ENCODE peak calls at places on chromosomes 3 and 15, in nine cellular contexts. U, D, M, S, B, E, H, O and G are unnamed samples.

GRCh38 chr15:98650871-98651481 is 2.6 kb downstream of the IGF1R start:
- DNase-seq in D (no peak), S (no peak), H (no peak), B (no peak), O (no peak), E (peak), M (no peak), U (no peak), G (no peak)

GRCh38 chr3:144272715-144273114 is 301.1 kb downstream of the DIPK2A start:
- DNase-seq in D (no peak), H (no peak), E (no peak), U (no peak), S (no peak), O (no peak), B (no peak), M (no peak), G (no peak)

GRCh38 chr15:74127954-74128784 is 2.2 kb upstream of the ISLR2 start:
- DNase-seq in H (no peak), U (no peak), M (no peak), B (no peak), D (no peak), E (no peak), S (no peak), O (no peak), G (no peak)

GRCh38 chr3:94431831-94432230 is 369.0 kb downstream of the NSUN3 start:
- DNase-seq in U (no peak), B (no peak), D (no peak), E (peak), H (no peak), O (no peak), S (no peak), M (no peak), G (no peak)

GRCh38 chr3:169886671-169887070 is 16.9 kb upstream of the LRRC31 start:
- DNase-seq in B (no peak), M (no peak), H (no peak), U (peak), S (peak), E (peak), O (no peak), D (peak), G (no peak)

GRCh38 chr3:193052294-193052693 is 134.6 kb upstream of the MB21D2 start:
- DNase-seq in S (no peak), H (peak), M (no peak), U (no peak), E (peak), D (no peak), O (no peak), B (no peak), G (no peak)

GRCh38 chr3:120496278-120496975 is 45.6 kb upstream of the FSTL1 start:
- DNase-seq in E (peak), U (no peak), H (peak), M (no peak), O (peak), S (no peak), B (no peak), D (no peak), G (no peak)

GRCh38 chr3:134666885-134667284 is 16.1 kb upstream of the KY start:
- DNase-seq in U (no peak), D (no peak), M (no peak), S (no peak), H (no peak), E (no peak), O (no peak), B (no peak), G (no peak)

GRCh38 chr3:45964139-45964538 is 20.9 kb downstream of the CXCR6 start:
- DNase-seq in B (no peak), E (no peak), D (no peak), U (no peak), S (no peak), O (no peak), M (no peak), H (no peak), G (no peak)

GRCh38 chr3:102941761-102942160 is 506.9 kb downstream of the ZPLD1 start:
- DNase-seq in S (no peak), U (no peak), H (no peak), M (no peak), B (no peak), D (no peak), E (peak), O (no peak), G (no peak)

GRCh38 chr15:89028036-89028435 is 60.2 kb upstream of the ABHD2 start:
- DNase-seq in D (no peak), H (no peak), M (no peak), U (no peak), E (no peak), S (no peak), B (no peak), O (no peak), G (no peak)

GRCh38 chr15:68674975-68675374 is 96.2 kb downstream of the CORO2B start:
- DNase-seq in M (no peak), S (no peak), H (peak), O (peak), D (no peak), U (no peak), E (peak), B (peak), G (no peak)

GRCh38 chr3:141242035-141242721 is 10.6 kb downstream of the PXYLP1 start:
- DNase-seq in M (no peak), B (no peak), U (no peak), O (no peak), E (no peak), D (no peak), S (no peak), H (no peak), G (no peak)

GRCh38 chr3:183252973-183253363 is at the start of gene B3GNT5:
- DNase-seq in D (peak), S (no peak), H (no peak), M (peak), O (peak), B (no peak), U (peak), E (peak), G (no peak)

GRCh38 chr3:9861201-9861600 is 17.4 kb upstream of the RPUSD3 start:
- DNase-seq in D (no peak), S (no peak), E (no peak), B (no peak), U (no peak), M (no peak), O (no peak), H (no peak), G (no peak)

GRCh38 chr3:31696009-31696297 is 163.2 kb downstream of the STT3B start:
- DNase-seq in D (no peak), H (no peak), B (no peak), S (no peak), U (no peak), O (no peak), E (no peak), M (no peak), G (no peak)
- TF ChIP-seq CTCF in D (no peak), H (no peak), B (no peak), S (no peak), U (no peak), O (no peak), E (no peak), M (no peak), G (no peak)

GRCh38 chr15:33234019-33234418 is 39.5 kb upstream of the FMN1 start:
- DNase-seq in B (peak), H (peak), S (no peak), D (no peak), M (no peak), O (peak), U (no peak), E (peak), G (no peak)
- TF ChIP-seq CTCF in B (peak), H (peak), S (peak), D (peak), M (peak), O (peak), U (peak), E (peak), G (peak)

DNA sequence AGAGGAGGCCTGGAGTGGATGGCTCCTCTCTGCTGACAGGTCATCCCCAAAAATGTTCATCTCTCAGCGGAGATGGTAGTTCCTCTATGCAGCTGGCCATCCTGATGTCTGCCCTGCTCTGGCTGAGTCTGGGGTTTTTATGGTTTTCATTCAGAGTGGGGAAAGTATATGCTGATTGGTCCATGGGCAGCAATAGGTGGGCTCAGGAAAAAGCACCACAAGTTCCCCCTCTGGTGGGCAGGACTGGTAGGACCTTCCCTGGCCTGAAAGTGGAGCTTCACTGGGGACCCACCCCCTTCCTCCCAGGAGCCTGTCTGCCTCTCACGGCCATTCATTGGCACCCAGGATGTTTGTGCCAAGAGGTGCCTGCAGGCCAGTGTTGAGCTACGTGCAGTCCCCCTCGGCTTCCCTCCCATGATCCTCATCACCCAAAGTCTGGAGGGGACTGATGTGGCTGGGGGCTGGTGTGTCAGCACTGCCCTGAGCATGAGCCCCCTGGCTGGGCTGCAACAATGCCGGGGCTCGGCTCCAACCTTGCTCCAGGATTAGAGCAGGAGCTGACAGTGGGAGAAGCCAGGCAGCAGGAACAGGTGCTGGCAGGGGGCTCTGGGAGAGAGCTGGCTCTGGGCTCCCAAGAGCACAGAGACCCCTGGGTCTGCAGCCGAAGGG is 13.1 kb upstream of the BLOC1S6 start:
- DNase-seq in M (peak), D (no peak), S (no peak), H (no peak), B (peak), E (peak), U (no peak), O (no peak), G (no peak)
- TF ChIP-seq CTCF in M (peak), D (no peak), S (no peak), H (peak), B (peak), E (peak), U (peak), O (no peak), G (peak)

GRCh38 chr3:138437281-138437680 is 2.9 kb downstream of the ESYT3 start:
- DNase-seq in M (peak), U (no peak), B (no peak), H (no peak), E (no peak), D (no peak), S (no peak), O (no peak), G (no peak)
- TF ChIP-seq CTCF in M (peak), U (no peak), B (no peak), H (no peak), E (no peak), D (no peak), S (no peak), O (no peak), G (no peak)

GRCh38 chr3:16060358-16060852 is 114.1 kb upstream of the GALNT15 start:
- DNase-seq in D (peak), E (peak), O (peak), H (peak), U (no peak), M (peak), B (no peak), S (peak), G (no peak)
- TF ChIP-seq CTCF in D (no peak), E (peak), O (no peak), H (peak), U (no peak), M (peak), B (no peak), S (peak), G (peak)

GRCh38 chr3:196124608-196125007 is 42.7 kb upstream of the TFRC start:
- DNase-seq in D (no peak), O (no peak), U (no peak), E (no peak), H (no peak), B (no peak), S (no peak), M (no peak), G (no peak)
- TF ChIP-seq CTCF in D (no peak), O (no peak), U (no peak), E (no peak), H (no peak), B (no peak), S (no peak), M (no peak), G (no peak)

DNA sequence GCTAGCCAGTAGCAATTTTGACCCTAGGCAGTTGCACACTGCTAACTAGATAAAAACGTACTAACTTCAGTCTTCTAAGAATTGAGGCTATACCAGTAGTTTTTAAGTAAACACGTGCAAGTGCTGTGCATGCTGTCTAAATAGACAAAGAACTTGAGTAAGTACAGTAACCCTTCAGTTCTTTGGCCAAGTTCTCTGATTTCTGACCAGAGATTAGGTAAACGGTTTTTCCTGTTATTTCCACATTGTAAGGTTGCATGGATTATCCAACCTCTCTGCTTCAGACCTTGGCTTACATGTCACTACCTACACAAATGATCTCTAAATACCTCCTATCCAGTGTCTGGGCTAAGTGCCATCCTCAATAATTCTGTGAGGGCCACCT is 892 bp upstream of the XXYLT1 start:
- DNase-seq in U (no peak), O (no peak), D (no peak), S (no peak), H (no peak), E (no peak), B (no peak), M (no peak), G (no peak)
- TF ChIP-seq CTCF in U (peak), O (no peak), D (peak), S (no peak), H (no peak), E (no peak), B (peak), M (peak), G (no peak)

DNA sequence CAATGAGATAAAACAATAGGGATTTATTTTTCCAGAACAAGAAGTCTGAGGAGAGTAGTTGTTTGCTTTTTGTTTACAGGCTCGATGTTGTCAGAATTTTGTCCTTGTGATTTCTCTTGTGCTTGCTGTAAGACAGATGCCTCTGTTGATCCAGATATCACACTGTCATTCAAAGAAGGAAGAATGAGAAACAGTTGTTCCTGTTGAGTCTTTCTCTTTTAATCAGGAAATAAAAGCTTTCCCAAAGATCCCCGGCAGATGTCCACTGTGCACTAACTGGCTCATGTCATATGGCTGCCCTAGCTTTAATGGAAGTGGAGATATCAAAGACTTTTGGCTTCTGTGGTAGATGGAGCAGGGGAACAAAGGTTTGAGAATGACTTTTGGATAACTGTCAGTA is 6.8 kb downstream of the SERPINI1 start:
- DNase-seq in E (no peak), S (no peak), M (no peak), D (no peak), B (no peak), H (no peak), O (no peak), U (no peak), G (no peak)
- TF ChIP-seq CTCF in E (no peak), S (no peak), M (no peak), D (no peak), B (no peak), H (no peak), O (no peak), U (no peak), G (no peak)

GRCh38 chr15:33243393-33243792 is 48.9 kb upstream of the FMN1 start:
- DNase-seq in B (no peak), S (no peak), E (peak), M (no peak), D (no peak), U (no peak), O (peak), H (peak), G (no peak)

GRCh38 chr15:33244471-33244870 is 50.0 kb upstream of the FMN1 start:
- DNase-seq in M (no peak), H (no peak), B (no peak), D (no peak), O (no peak), E (no peak), U (no peak), S (no peak), G (no peak)

GRCh38 chr15:33243869-33244268 is 49.4 kb upstream of the FMN1 start:
- DNase-seq in D (no peak), B (no peak), S (no peak), O (peak), M (no peak), U (no peak), H (peak), E (peak), G (no peak)

GRCh38 chr15:33242165-33242564 is 47.7 kb upstream of the FMN1 start:
- DNase-seq in D (no peak), M (peak), O (peak), U (no peak), H (peak), E (peak), S (no peak), B (no peak), G (no peak)

GRCh38 chr15:33242669-33243191 is 48.2 kb upstream of the FMN1 start:
- DNase-seq in O (no peak), M (no peak), D (no peak), B (peak), H (peak), U (no peak), S (no peak), E (peak), G (no peak)
- TF ChIP-seq CTCF in O (peak), M (peak), D (no peak), B (peak), H (peak), U (peak), S (peak), E (peak), G (peak)